ENCODE peak calls at places on chromosome 3, in six cellular contexts. S is ELF-1, T is WERI-Rb-1, O is KBM-7, M is stomach, N is fibroblast of mammary gland. X is an unnamed sample.

GRCh38 chr3:182327196-182327681 is 466.1 kb upstream of the ATP11B start:
- DNase-seq in S (peak; percentile 11), T (no peak), O (no peak), M (no peak), N (no peak), X (peak; percentile 19)

GRCh38 chr3:57085211-57085610 is 24.7 kb downstream of the SPATA12 start:
- DNase-seq in S (no peak), T (no peak), O (no peak), M (no peak), N (no peak), X (no peak)

GRCh38 chr3:48243886-48244285 is 3.0 kb downstream of the ZNF589 start:
- DNase-seq in S (no peak), T (no peak), O (no peak), M (no peak), N (no peak), X (peak; percentile 30)

GRCh38 chr3:113111308-113111707 is 100.0 kb upstream of the BOC start:
- DNase-seq in S (peak; percentile 75), T (no peak), O (peak; percentile 20), M (no peak), N (peak; percentile 10), X (no peak)

GRCh38 chr3:126982125-126982521 is 792 bp upstream of the PLXNA1 start:
- DNase-seq in S (no peak), T (peak; percentile 41), O (peak; percentile 50), M (no peak), N (peak; percentile 73), X (no peak)

GRCh38 chr3:54951405-54951804 is 23.5 kb upstream of the LRTM1 start:
- DNase-seq in S (peak; percentile 90), T (peak; percentile 70), O (no peak), M (peak; percentile 37), N (peak; percentile 94), X (peak; percentile 68)

GRCh38 chr3:129441215-129441614 is 1.2 kb downstream of the IFT122 start:
- DNase-seq in S (no peak), T (no peak), O (peak; percentile 16), M (no peak), N (no peak), X (no peak)

GRCh38 chr3:150699068-150699635 is 4.6 kb downstream of the ERICH6 start:
- DNase-seq in S (no peak), T (no peak), O (peak; percentile 43), M (no peak), N (peak; percentile 45), X (no peak)

GRCh38 chr3:37071921-37072320 is 78.6 kb downstream of the MLH1 start:
- DNase-seq in S (no peak), T (no peak), O (no peak), M (no peak), N (no peak), X (no peak)